ENCODE peak calls at places on chromosome 11, in seven cellular contexts. W is lung, G is T1000, D is NCI-H1092, L is sciatic nerve, J is anterior cingulate cortex, A is head of caudate nucleus. I is an unnamed sample.

GRCh38 chr11:34910817-34911216 is 5.4 kb downstream of the APIP start:
- DNase-seq in W (no peak), G (no peak), D (no peak), L (no peak), J (no peak), A (no peak), I (no peak)

GRCh38 chr11:282171-282570 is 4.0 kb downstream of the NLRP6 start:
- DNase-seq in W (no peak), G (no peak), D (no peak), L (peak; percentile 49), J (no peak), A (no peak), I (peak; percentile 56)

GRCh38 chr11:14075118-14075601 is 112.6 kb downstream of the SPON1 start:
- DNase-seq in W (no peak), G (no peak), D (no peak), L (no peak), J (no peak), A (no peak), I (no peak)

GRCh38 chr11:11467278-11467677 is 114.2 kb upstream of the CSNK2A3 start:
- DNase-seq in W (no peak), G (no peak), D (no peak), L (no peak), J (no peak), A (no peak), I (no peak)

GRCh38 chr11:62013266-62014157 is 46.1 kb upstream of the FTH1 start:
- DNase-seq in W (no peak), G (peak; percentile 70), D (no peak), L (no peak), J (no peak), A (no peak), I (no peak)

GRCh38 chr11:65944191-65944590 is 1.1 kb upstream of the TSGA10IP start:
- DNase-seq in W (no peak), G (no peak), D (no peak), L (no peak), J (no peak), A (no peak), I (no peak)

GRCh38 chr11:110000045-110000502 is 93.1 kb upstream of the ZC3H12C start:
- DNase-seq in W (no peak), G (no peak), D (no peak), L (no peak), J (no peak), A (peak; percentile 17), I (no peak)

GRCh38 chr11:122696662-122697061 is 41.1 kb downstream of the UBASH3B start:
- DNase-seq in W (no peak), G (no peak), D (no peak), L (no peak), J (no peak), A (no peak), I (no peak)

GRCh38 chr11:72738199-72739141 is 13.7 kb downstream of the ARAP1 start:
- DNase-seq in W (peak; percentile 73), G (no peak), D (no peak), L (no peak), J (no peak), A (no peak), I (peak; percentile 75)

GRCh38 chr11:116065986-116066385 is 561.8 kb upstream of the CADM1 start:
- DNase-seq in W (no peak), G (no peak), D (no peak), L (no peak), J (peak; percentile 45), A (no peak), I (no peak)

GRCh38 chr11:33064033-33064825 is 24.9 kb downstream of the TCP11L1 start:
- DNase-seq in W (no peak), G (no peak), D (no peak), L (no peak), J (no peak), A (no peak), I (no peak)

GRCh38 chr11:99571094-99571493 is 550.3 kb downstream of the CNTN5 start:
- DNase-seq in W (no peak), G (no peak), D (no peak), L (no peak), J (no peak), A (no peak), I (no peak)

GRCh38 chr11:101686514-101686913 is 102.7 kb upstream of the TRPC6 start:
- DNase-seq in W (no peak), G (peak; percentile 4), D (no peak), L (no peak), J (no peak), A (no peak), I (no peak)

GRCh38 chr11:103652013-103652412 is 384.4 kb upstream of the DDI1 start:
- DNase-seq in W (no peak), G (peak; percentile 50), D (no peak), L (no peak), J (no peak), A (no peak), I (no peak)

GRCh38 chr11:47980907-47981621 is 705 bp downstream of the PTPRJ start:
- DNase-seq in W (peak; percentile 42), G (no peak), D (peak; percentile 31), L (peak; percentile 71), J (no peak), A (peak; percentile 59), I (peak; percentile 67)

GRCh38 chr11:69497221-69497787 is 15.8 kb downstream of the LINC01488 start:
- DNase-seq in W (peak; percentile 89), G (peak; percentile 88), D (no peak), L (peak; percentile 88), J (no peak), A (peak; percentile 45), I (peak; percentile 89)

GRCh38 chr11:10488581-10489443 is 33.7 kb downstream of the AMPD3 start:
- DNase-seq in W (no peak), G (no peak), D (no peak), L (no peak), J (no peak), A (peak; percentile 10), I (peak; percentile 57)

GRCh38 chr11:46537851-46538295 is 56.0 kb downstream of the AMBRA1 start:
- DNase-seq in W (peak; percentile 45), G (no peak), D (peak; percentile 43), L (peak; percentile 69), J (no peak), A (peak; percentile 75), I (peak; percentile 75)

GRCh38 chr11:103170865-103171264 is 61.6 kb downstream of the DYNC2H1 start:
- DNase-seq in W (no peak), G (no peak), D (no peak), L (no peak), J (no peak), A (no peak), I (no peak)

GRCh38 chr11:112537846-112538330 is 277.2 kb upstream of the PLET1 start:
- DNase-seq in W (no peak), G (no peak), D (no peak), L (no peak), J (no peak), A (peak; percentile 36), I (no peak)

GRCh38 chr11:97990162-97990920 is 1030.4 kb upstream of the CNTN5 start:
- DNase-seq in W (no peak), G (no peak), D (no peak), L (no peak), J (no peak), A (no peak), I (no peak)

GRCh38 chr11:62443390-62444201 is 24.8 kb downstream of the SCGB1A1 start:
- DNase-seq in W (no peak), G (no peak), D (no peak), L (no peak), J (no peak), A (no peak), I (peak; percentile 83)

GRCh38 chr11:34263462-34264186 is 94.2 kb downstream of the ABTB2 start:
- DNase-seq in W (peak; percentile 75), G (peak; percentile 59), D (peak; percentile 51), L (no peak), J (no peak), A (peak; percentile 39), I (peak; percentile 76)

GRCh38 chr11:40338739-40339138 is 1120.7 kb downstream of the LRRC4C start:
- DNase-seq in W (no peak), G (no peak), D (no peak), L (no peak), J (no peak), A (no peak), I (no peak)

GRCh38 chr11:16860632-16861031 is 122.2 kb downstream of the C11orf58 start:
- DNase-seq in W (no peak), G (no peak), D (no peak), L (no peak), J (no peak), A (no peak), I (no peak)

GRCh38 chr11:121449626-121450025 is 2.5 kb upstream of the SORL1 start:
- DNase-seq in W (no peak), G (no peak), D (no peak), L (no peak), J (no peak), A (no peak), I (no peak)

GRCh38 chr11:129695543-129696308 is 119.9 kb upstream of the TMEM45B start:
- DNase-seq in W (peak; percentile 69), G (no peak), D (peak; percentile 65), L (no peak), J (no peak), A (peak; percentile 63), I (no peak)

GRCh38 chr11:26283852-26284421 is 48.0 kb upstream of the ANO3 start:
- DNase-seq in W (no peak), G (no peak), D (no peak), L (no peak), J (no peak), A (no peak), I (no peak)

GRCh38 chr11:77412814-77413213 is 61.1 kb downstream of the PAK1 start:
- DNase-seq in W (no peak), G (no peak), D (no peak), L (no peak), J (no peak), A (no peak), I (no peak)

GRCh38 chr11:86147004-86147403 is 78.1 kb upstream of the PICALM start:
- DNase-seq in W (no peak), G (no peak), D (no peak), L (no peak), J (no peak), A (no peak), I (no peak)

GRCh38 chr11:79040348-79040747 is 400.5 kb downstream of the TENM4 start:
- DNase-seq in W (no peak), G (no peak), D (no peak), L (no peak), J (peak; percentile 38), A (no peak), I (no peak)

I was measured in sigmoid colon.